ENCODE peak calls at places on chromosomes 4 and X, in ten cellular contexts. W, P, D, C, Z, X, J, H, Q and I are unnamed samples.

GRCh38 chr4:88957570-88957969 is 99.4 kb downstream of the FAM13A start:
- DNase-seq in D (no peak), J (no peak), H (no peak), X (peak), W (no peak), Z (no peak), Q (no peak), C (no peak), P (no peak), I (no peak)

GRCh38 chr4:169070895-169071218 is 60.8 kb upstream of the CBR4 start:
- DNase-seq in D (peak), J (no peak), P (no peak), H (no peak), W (peak), Z (no peak), Q (peak), C (peak), X (no peak), I (no peak)

GRCh38 chr4:83316459-83317170 is 18.0 kb downstream of the HPSE start:
- DNase-seq in Z (no peak), C (no peak), H (no peak), X (peak), D (no peak), J (no peak), Q (no peak), W (no peak), P (no peak), I (no peak)

GRCh38 chr4:5758741-5759140 is 47.7 kb downstream of the EVC start:
- DNase-seq in P (no peak), D (no peak), Z (peak), Q (no peak), C (peak), J (peak), W (peak), H (no peak), X (peak), I (no peak)

GRCh38 chr4:57109847-57110634 is at the start of gene IGFBP7:
- DNase-seq in W (peak), P (no peak), D (peak), Q (no peak), H (no peak), C (no peak), J (no peak), Z (no peak), X (peak), I (no peak)

GRCh38 chr4:48930654-48931053 is 24.1 kb upstream of the OCIAD2 start:
- DNase-seq in J (no peak), Z (no peak), X (no peak), Q (no peak), H (no peak), W (no peak), C (no peak), D (no peak), P (no peak), I (no peak)

GRCh38 chrX:70755850-70756249 is 152.7 kb downstream of the TEX11 start:
- DNase-seq in C (no peak), Q (no peak), P (peak), J (peak), Z (no peak), W (no peak), X (no peak), H (no peak), D (no peak), I (no peak)

GRCh38 chr4:136750898-136751297 is 781.4 kb downstream of the PCDH18 start:
- DNase-seq in D (no peak), C (no peak), Z (no peak), X (peak), W (no peak), Q (no peak), J (no peak), H (no peak), P (no peak), I (no peak)

GRCh38 chrX:54633641-54634040 is 103.6 kb downstream of the GNL3L start:
- DNase-seq in C (no peak), X (peak), J (no peak), P (no peak), W (no peak), Z (no peak), H (no peak), D (no peak), Q (no peak), I (no peak)

GRCh38 chrX:110992611-110993010 is 103.4 kb upstream of the PAK3 start:
- DNase-seq in Q (no peak), C (peak), H (peak), D (peak), W (peak), J (no peak), P (no peak), X (peak), Z (no peak), I (no peak)

GRCh38 chrX:134462927-134463326 is 3.0 kb downstream of the HPRT1 start:
- DNase-seq in W (no peak), H (no peak), Q (no peak), D (no peak), J (no peak), C (no peak), Z (no peak), P (no peak), X (no peak), I (no peak)

GRCh38 chr4:43882470-43882869 is 566.1 kb downstream of the KCTD8 start:
- DNase-seq in H (no peak), W (no peak), D (no peak), Z (no peak), J (no peak), P (no peak), C (no peak), Q (no peak), X (no peak), I (no peak)

GRCh38 chr4:73885570-73886230 is 16.5 kb downstream of the CXCL1 start:
- DNase-seq in W (no peak), P (no peak), Z (no peak), X (peak), D (peak), C (no peak), H (no peak), Q (no peak), J (no peak), I (no peak)

GRCh38 chrX:38358274-38358673 is 5.9 kb downstream of the OTC start:
- DNase-seq in Q (no peak), P (no peak), X (no peak), W (no peak), J (no peak), Z (no peak), D (no peak), H (no peak), C (no peak), I (no peak)

GRCh38 chr4:94961420-94961819 is 203.7 kb downstream of the BMPR1B start:
- DNase-seq in J (no peak), Z (no peak), Q (no peak), H (no peak), D (no peak), P (no peak), X (no peak), C (no peak), W (no peak), I (no peak)

GRCh38 chr4:16627999-16628398 is 270.4 kb downstream of the LDB2 start:
- DNase-seq in J (no peak), P (no peak), C (no peak), W (peak), Q (no peak), Z (no peak), D (no peak), H (no peak), X (peak), I (no peak)

GRCh38 chrX:9272166-9272565 is 192.7 kb upstream of the TBL1X start:
- DNase-seq in D (no peak), P (no peak), J (no peak), H (peak), C (no peak), Z (no peak), W (peak), X (peak), Q (no peak), I (no peak)

GRCh38 chr4:4496604-4497372 is 45.1 kb downstream of the STX18 start:
- DNase-seq in W (peak), C (no peak), D (no peak), P (no peak), Q (no peak), X (no peak), H (no peak), J (no peak), Z (no peak), I (no peak)

GRCh38 chrX:40570346-40571093 is 10.2 kb upstream of the ATP6AP2 start:
- DNase-seq in P (no peak), C (no peak), Z (no peak), W (peak), H (no peak), J (no peak), D (no peak), Q (no peak), X (no peak), I (no peak)

GRCh38 chr4:153523171-153523757 is 57.1 kb downstream of the TMEM131L start:
- DNase-seq in C (no peak), P (no peak), J (no peak), W (no peak), D (peak), H (no peak), Z (no peak), Q (no peak), X (no peak), I (no peak)

GRCh38 chr4:102843938-102844337 is 16.6 kb upstream of the UBE2D3 start:
- DNase-seq in C (no peak), Z (no peak), P (no peak), W (peak), J (no peak), Q (no peak), H (no peak), D (no peak), X (peak), I (no peak)

GRCh38 chr4:57055873-57056272 is 54.3 kb downstream of the IGFBP7 start:
- DNase-seq in D (no peak), Z (no peak), W (no peak), C (no peak), P (no peak), H (no peak), J (no peak), X (no peak), Q (no peak), I (no peak)

GRCh38 chrX:53082773-53083616 is 828 bp downstream of the TSPYL2 start:
- DNase-seq in W (no peak), Z (no peak), H (no peak), D (no peak), J (no peak), X (no peak), Q (no peak), C (no peak), P (no peak), I (no peak)

GRCh38 chr4:37615059-37615719 is 71.0 kb downstream of the RELL1 start:
- DNase-seq in J (no peak), D (no peak), W (no peak), C (no peak), P (no peak), X (no peak), Z (no peak), H (peak), Q (no peak), I (no peak)

GRCh38 chr4:7104366-7105031 is 36.6 kb upstream of the GRPEL1 start:
- DNase-seq in Q (no peak), H (no peak), Z (no peak), J (no peak), W (no peak), P (no peak), C (no peak), D (no peak), X (no peak), I (no peak)

GRCh38 chr4:78222575-78223186 is 165.6 kb downstream of the FRAS1 start:
- DNase-seq in X (no peak), Z (no peak), P (no peak), W (no peak), J (no peak), D (no peak), Q (peak), C (no peak), H (no peak), I (no peak)

GRCh38 chrX:12011075-12011474 is 127.2 kb upstream of the FRMPD4 start:
- DNase-seq in D (no peak), P (no peak), J (no peak), W (peak), H (no peak), C (no peak), X (peak), Q (no peak), Z (no peak), I (no peak)

GRCh38 chr4:152949930-152950329 is 13.8 kb downstream of the FHDC1 start:
- DNase-seq in J (no peak), D (no peak), Z (no peak), Q (no peak), H (no peak), C (no peak), X (no peak), W (no peak), P (no peak), I (no peak)

GRCh38 chrX:104929324-104929723 is 291.2 kb downstream of the TEX13A start:
- DNase-seq in X (no peak), P (no peak), W (no peak), H (no peak), Q (no peak), C (no peak), Z (no peak), J (no peak), D (no peak), I (no peak)